ENCODE peak calls at places on chromosomes 1 and 21, in four cellular contexts. L is NCI-H1436, Z is HT1080, D is KBM-7. V is an unnamed sample.

GRCh38 chr21:42411197-42411869 is 7.6 kb downstream of the UBASH3A start:
- DNase-seq in D (no peak), Z (no peak), L (no peak), V (peak)

GRCh38 chr1:174289644-174290310 is 130.5 kb downstream of the RABGAP1L start:
- DNase-seq in Z (no peak), L (no peak), D (no peak), V (no peak)

GRCh38 chr1:167486090-167486824 is 32.1 kb downstream of the CD247 start:
- DNase-seq in L (no peak), Z (no peak), D (no peak), V (no peak)

GRCh38 chr1:6580588-6581270 is 935 bp downstream of the ZBTB48 start:
- DNase-seq in Z (no peak), D (peak), L (no peak), V (peak)

GRCh38 chr1:29052100-29052499 is 71.6 kb downstream of the TMEM200B start:
- DNase-seq in Z (no peak), D (no peak), L (no peak), V (no peak)

GRCh38 chr1:93620841-93621210 is 60.8 kb downstream of the BCAR3 start:
- DNase-seq in L (no peak), Z (no peak), D (no peak), V (no peak)

GRCh38 chr1:171805395-171806115 is 24.1 kb downstream of the METTL13 start:
- DNase-seq in Z (no peak), L (no peak), D (no peak), V (no peak)

GRCh38 chr1:6517435-6517851 is 26.0 kb upstream of the PLEKHG5 start:
- DNase-seq in Z (peak), L (no peak), D (no peak), V (no peak)

GRCh38 chr1:239884776-239885175 is 206.9 kb upstream of the FMN2 start:
- DNase-seq in Z (peak), L (no peak), D (no peak), V (no peak)

GRCh38 chr1:16236091-16236494 is 890 bp downstream of the CPLANE2 start:
- DNase-seq in L (peak), Z (peak), D (peak), V (peak)

GRCh38 chr1:245298781-245299180 is 144.0 kb downstream of the KIF26B start:
- DNase-seq in D (no peak), L (no peak), Z (no peak), V (no peak)

GRCh38 chr1:28233264-28233606 is 406 bp upstream of the DNAJC8 start:
- DNase-seq in L (no peak), D (no peak), Z (no peak), V (no peak)

GRCh38 chr1:85628791-85629531 is 48.4 kb downstream of the CCN1 start:
- DNase-seq in Z (peak), D (peak), L (no peak), V (peak)

GRCh38 chr1:153973478-153973877 is 4.0 kb downstream of the JTB start:
- DNase-seq in L (no peak), Z (no peak), D (no peak), V (no peak)

GRCh38 chr1:246954126-246954525 is 22.4 kb upstream of the AHCTF1 start:
- DNase-seq in D (no peak), Z (no peak), L (no peak), V (no peak)

GRCh38 chr1:76053021-76053420 is 21.5 kb upstream of the ST6GALNAC3 start:
- DNase-seq in L (no peak), D (no peak), Z (peak), V (no peak)

GRCh38 chr1:38579056-38579455 is 280.5 kb downstream of the RRAGC start:
- DNase-seq in L (no peak), Z (no peak), D (no peak), V (no peak)

GRCh38 chr1:61326713-61327112 is 244.4 kb downstream of the NFIA start:
- DNase-seq in D (no peak), L (no peak), Z (no peak), V (no peak)

GRCh38 chr1:158248122-158248521 is 6.1 kb upstream of the CD1A start:
- DNase-seq in L (no peak), Z (peak), D (peak), V (no peak)

GRCh38 chr1:32255072-32256071 is 4.3 kb downstream of the LCK start:
- DNase-seq in L (no peak), D (no peak), Z (no peak), V (no peak)

GRCh38 chr1:70331962-70332361 is 22.6 kb downstream of the ANKRD13C start:
- DNase-seq in Z (no peak), D (no peak), L (no peak), V (no peak)

GRCh38 chr1:114105401-114105979 is 48.2 kb downstream of the SYT6 start:
- DNase-seq in Z (no peak), L (no peak), D (no peak), V (peak)

GRCh38 chr1:41806472-41807155 is 112.1 kb downstream of the HIVEP3 start:
- DNase-seq in D (no peak), L (no peak), Z (no peak), V (no peak)

GRCh38 chr1:8684590-8684989 is 132.8 kb downstream of the RERE start:
- DNase-seq in L (no peak), Z (no peak), D (no peak), V (peak)

GRCh38 chr1:19485362-19486187 is at the start of gene CAPZB:
- DNase-seq in L (peak), D (peak), Z (peak), V (peak)

GRCh38 chr1:216388558-216388957 is 34.7 kb downstream of the USH2A start:
- DNase-seq in D (no peak), Z (no peak), L (no peak), V (peak)

GRCh38 chr1:231636157-231636556 is 9.6 kb downstream of the DISC1 start:
- DNase-seq in D (no peak), Z (peak), L (no peak), V (no peak)

GRCh38 chr1:1135339-1136111 is 19.6 kb upstream of the C1orf159 start:
- DNase-seq in L (no peak), Z (no peak), D (no peak), V (no peak)

GRCh38 chr21:20272791-20273362 is 725.3 kb upstream of the NCAM2 start:
- DNase-seq in Z (no peak), D (no peak), L (no peak), V (no peak)

GRCh38 chr1:39406533-39407478 is 84.6 kb upstream of the BMP8A start:
- DNase-seq in Z (no peak), L (no peak), D (no peak), V (no peak)

GRCh38 chr1:229114781-229115417 is 156.0 kb upstream of the RAB4A start:
- DNase-seq in L (no peak), D (no peak), Z (no peak), V (no peak)

GRCh38 chr1:151993734-151994496 is at the start of gene S100A10:
- DNase-seq in L (peak), D (peak), Z (peak), V (no peak)

GRCh38 chr21:35203093-35204021 is 154.3 kb upstream of the RUNX1 start:
- DNase-seq in Z (peak), D (no peak), L (no peak), V (no peak)

GRCh38 chr1:17858027-17858426 is 102.9 kb downstream of the ACTL8 start:
- DNase-seq in D (no peak), L (no peak), Z (peak), V (no peak)

GRCh38 chr1:158366783-158367182 is 13.1 kb downstream of the CD1E start:
- DNase-seq in L (no peak), D (no peak), Z (no peak), V (no peak)

GRCh38 chr1:154896811-154897286 is 26.8 kb upstream of the KCNN3 start:
- DNase-seq in Z (no peak), D (no peak), L (no peak), V (no peak)